ENCODE peak calls at places on chromosomes 6 and 20, in eight cellular contexts. One of them, this sample, is unnamed.

GRCh38 chr6:27267865-27268444 is 20.5 kb downstream of the PRSS16 start:
- DNase-seq in astrocyte of the spinal cord: no peak
- DNase-seq in stimulated activated naive B cell treated with anti-CD40 and anti-IgM and Interleukin-4, amounts not matched to agents 10 μg/mL and 1 μg/mL and 100 μg/mL, for 72 hours: no peak
- DNase-seq in HEK293T: no peak
- DNase-seq in M059J: no peak
- DNase-seq in occipital lobe: no peak
- DNase-seq in natural killer cell treated with Interleukin-12 subunit alpha and Interleukin-12 subunit beta and Interleukin-15 and Interleukin-18, amount 100 ng/mL, for 72 hours: no peak
- DNase-seq in heart right ventricle: no peak
- DNase-seq in this sample: no peak

GRCh38 chr20:38121741-38122140 is 43.3 kb downstream of the TGM2 start:
- DNase-seq in occipital lobe: no peak
- DNase-seq in astrocyte of the spinal cord: no peak
- DNase-seq in M059J: no peak
- DNase-seq in HEK293T: no peak
- DNase-seq in natural killer cell treated with Interleukin-12 subunit alpha and Interleukin-12 subunit beta and Interleukin-15 and Interleukin-18, amount 100 ng/mL, for 72 hours: no peak
- DNase-seq in stimulated activated naive B cell treated with anti-CD40 and anti-IgM and Interleukin-4, amounts not matched to agents 10 μg/mL and 1 μg/mL and 100 μg/mL, for 72 hours: no peak
- DNase-seq in heart right ventricle: no peak
- DNase-seq in this sample: no peak

GRCh38 chr6:130020106-130020851 is 1.9 kb downstream of the L3MBTL3 start:
- DNase-seq in natural killer cell treated with Interleukin-12 subunit alpha and Interleukin-12 subunit beta and Interleukin-15 and Interleukin-18, amount 100 ng/mL, for 72 hours: no peak
- DNase-seq in stimulated activated naive B cell treated with anti-CD40 and anti-IgM and Interleukin-4, amounts not matched to agents 10 μg/mL and 1 μg/mL and 100 μg/mL, for 72 hours: peak; percentile 24
- DNase-seq in M059J: peak; percentile 28
- DNase-seq in astrocyte of the spinal cord: peak; percentile 10
- DNase-seq in HEK293T: peak; percentile 48
- DNase-seq in heart right ventricle: peak; percentile 40
- DNase-seq in occipital lobe: peak; percentile 23
- DNase-seq in this sample: no peak

GRCh38 chr20:63093966-63094766 is 87.4 kb upstream of the BHLHE23 start:
- DNase-seq in M059J: no peak
- DNase-seq in heart right ventricle: peak; percentile 2
- DNase-seq in natural killer cell treated with Interleukin-12 subunit alpha and Interleukin-12 subunit beta and Interleukin-15 and Interleukin-18, amount 100 ng/mL, for 72 hours: peak; percentile 54
- DNase-seq in astrocyte of the spinal cord: no peak
- DNase-seq in HEK293T: no peak
- DNase-seq in occipital lobe: no peak
- DNase-seq in stimulated activated naive B cell treated with anti-CD40 and anti-IgM and Interleukin-4, amounts not matched to agents 10 μg/mL and 1 μg/mL and 100 μg/mL, for 72 hours: no peak
- DNase-seq in this sample: no peak

GRCh38 chr6:41072836-41073202 is at the start of gene NFYA:
- DNase-seq in heart right ventricle: peak; percentile 100
- DNase-seq in natural killer cell treated with Interleukin-12 subunit alpha and Interleukin-12 subunit beta and Interleukin-15 and Interleukin-18, amount 100 ng/mL, for 72 hours: no peak
- DNase-seq in M059J: peak; percentile 99
- DNase-seq in astrocyte of the spinal cord: no peak
- DNase-seq in occipital lobe: peak; percentile 100
- DNase-seq in HEK293T: no peak
- DNase-seq in stimulated activated naive B cell treated with anti-CD40 and anti-IgM and Interleukin-4, amounts not matched to agents 10 μg/mL and 1 μg/mL and 100 μg/mL, for 72 hours: no peak
- DNase-seq in this sample: peak; percentile 100

GRCh38 chr6:135191508-135192255 is 10.6 kb downstream of the MYB start:
- DNase-seq in HEK293T: no peak
- DNase-seq in astrocyte of the spinal cord: no peak
- DNase-seq in M059J: no peak
- DNase-seq in occipital lobe: no peak
- DNase-seq in heart right ventricle: no peak
- DNase-seq in stimulated activated naive B cell treated with anti-CD40 and anti-IgM and Interleukin-4, amounts not matched to agents 10 μg/mL and 1 μg/mL and 100 μg/mL, for 72 hours: no peak
- DNase-seq in natural killer cell treated with Interleukin-12 subunit alpha and Interleukin-12 subunit beta and Interleukin-15 and Interleukin-18, amount 100 ng/mL, for 72 hours: no peak
- DNase-seq in this sample: no peak

GRCh38 chr6:10409160-10409765 is 5.6 kb downstream of the TFAP2A start:
- DNase-seq in M059J: peak; percentile 62
- DNase-seq in astrocyte of the spinal cord: no peak
- DNase-seq in stimulated activated naive B cell treated with anti-CD40 and anti-IgM and Interleukin-4, amounts not matched to agents 10 μg/mL and 1 μg/mL and 100 μg/mL, for 72 hours: no peak
- DNase-seq in occipital lobe: no peak
- DNase-seq in heart right ventricle: no peak
- DNase-seq in natural killer cell treated with Interleukin-12 subunit alpha and Interleukin-12 subunit beta and Interleukin-15 and Interleukin-18, amount 100 ng/mL, for 72 hours: no peak
- DNase-seq in HEK293T: no peak
- DNase-seq in this sample: no peak

GRCh38 chr6:36155662-36156061 is 25.3 kb downstream of the MAPK13 start:
- DNase-seq in stimulated activated naive B cell treated with anti-CD40 and anti-IgM and Interleukin-4, amounts not matched to agents 10 μg/mL and 1 μg/mL and 100 μg/mL, for 72 hours: no peak
- DNase-seq in M059J: no peak
- DNase-seq in heart right ventricle: no peak
- DNase-seq in astrocyte of the spinal cord: no peak
- DNase-seq in occipital lobe: no peak
- DNase-seq in natural killer cell treated with Interleukin-12 subunit alpha and Interleukin-12 subunit beta and Interleukin-15 and Interleukin-18, amount 100 ng/mL, for 72 hours: no peak
- DNase-seq in HEK293T: no peak
- DNase-seq in this sample: no peak

GRCh38 chr20:51554538-51555165 is 12.1 kb upstream of the NFATC2 start:
- DNase-seq in astrocyte of the spinal cord: peak; percentile 62
- DNase-seq in occipital lobe: no peak
- DNase-seq in natural killer cell treated with Interleukin-12 subunit alpha and Interleukin-12 subunit beta and Interleukin-15 and Interleukin-18, amount 100 ng/mL, for 72 hours: peak; percentile 66
- DNase-seq in stimulated activated naive B cell treated with anti-CD40 and anti-IgM and Interleukin-4, amounts not matched to agents 10 μg/mL and 1 μg/mL and 100 μg/mL, for 72 hours: no peak
- DNase-seq in HEK293T: no peak
- DNase-seq in heart right ventricle: no peak
- DNase-seq in M059J: peak; percentile 87
- DNase-seq in this sample: no peak

GRCh38 chr6:45637611-45638257 is 260.0 kb upstream of the SUPT3H start:
- DNase-seq in heart right ventricle: no peak
- DNase-seq in occipital lobe: no peak
- DNase-seq in astrocyte of the spinal cord: peak; percentile 61
- DNase-seq in M059J: peak; percentile 52
- DNase-seq in stimulated activated naive B cell treated with anti-CD40 and anti-IgM and Interleukin-4, amounts not matched to agents 10 μg/mL and 1 μg/mL and 100 μg/mL, for 72 hours: no peak
- DNase-seq in natural killer cell treated with Interleukin-12 subunit alpha and Interleukin-12 subunit beta and Interleukin-15 and Interleukin-18, amount 100 ng/mL, for 72 hours: no peak
- DNase-seq in HEK293T: no peak
- DNase-seq in this sample: no peak

GRCh38 chr20:41038878-41039404 is 10.3 kb downstream of the TOP1 start:
- DNase-seq in heart right ventricle: no peak
- DNase-seq in stimulated activated naive B cell treated with anti-CD40 and anti-IgM and Interleukin-4, amounts not matched to agents 10 μg/mL and 1 μg/mL and 100 μg/mL, for 72 hours: no peak
- DNase-seq in occipital lobe: no peak
- DNase-seq in natural killer cell treated with Interleukin-12 subunit alpha and Interleukin-12 subunit beta and Interleukin-15 and Interleukin-18, amount 100 ng/mL, for 72 hours: no peak
- DNase-seq in M059J: no peak
- DNase-seq in HEK293T: no peak
- DNase-seq in astrocyte of the spinal cord: no peak
- DNase-seq in this sample: peak; percentile 21